ENCODE peak calls at places on chromosome 14, in five cellular contexts. One of them, this sample, is unnamed.

GRCh38 chr14:68796418-68797101 is 3.7 kb upstream of the ZFP36L1 start:
- DNase-seq in SK-N-SH: no peak
- DNase-seq in left lobe of liver: peak
- DNase-seq in AG08395: no peak
- DNase-seq in activated T-cell treated with anti-CD3 and anti-CD28 coated beads, Interleukin-2, amount 50 U/mL, for 48 hours: peak
- DNase-seq in this sample: peak

GRCh38 chr14:101687756-101688546 is 73.6 kb upstream of the PPP2R5C start:
- DNase-seq in SK-N-SH: no peak
- DNase-seq in left lobe of liver: no peak
- DNase-seq in AG08395: no peak
- DNase-seq in activated T-cell treated with anti-CD3 and anti-CD28 coated beads, Interleukin-2, amount 50 U/mL, for 48 hours: no peak
- DNase-seq in this sample: no peak

GRCh38 chr14:55294603-55295002 is 23.4 kb downstream of the FBXO34 start:
- DNase-seq in SK-N-SH: no peak
- DNase-seq in left lobe of liver: no peak
- DNase-seq in AG08395: no peak
- DNase-seq in activated T-cell treated with anti-CD3 and anti-CD28 coated beads, Interleukin-2, amount 50 U/mL, for 48 hours: no peak
- DNase-seq in this sample: no peak

GRCh38 chr14:81313200-81313599 is 86.9 kb downstream of the STON2 start:
- DNase-seq in SK-N-SH: no peak
- DNase-seq in left lobe of liver: no peak
- DNase-seq in AG08395: no peak
- DNase-seq in activated T-cell treated with anti-CD3 and anti-CD28 coated beads, Interleukin-2, amount 50 U/mL, for 48 hours: no peak
- DNase-seq in this sample: no peak

GRCh38 chr14:76696791-76697190 is 64.5 kb upstream of the VASH1 start:
- DNase-seq in SK-N-SH: no peak
- DNase-seq in left lobe of liver: peak
- DNase-seq in AG08395: no peak
- DNase-seq in activated T-cell treated with anti-CD3 and anti-CD28 coated beads, Interleukin-2, amount 50 U/mL, for 48 hours: no peak
- DNase-seq in this sample: no peak

GRCh38 chr14:69133206-69134125 is 19.5 kb downstream of the DCAF5 start:
- DNase-seq in SK-N-SH: peak
- DNase-seq in left lobe of liver: no peak
- DNase-seq in AG08395: peak
- DNase-seq in activated T-cell treated with anti-CD3 and anti-CD28 coated beads, Interleukin-2, amount 50 U/mL, for 48 hours: no peak
- DNase-seq in this sample: peak

GRCh38 chr14:90105756-90106155 is 44.0 kb downstream of the KCNK13 start:
- DNase-seq in SK-N-SH: no peak
- DNase-seq in left lobe of liver: no peak
- DNase-seq in AG08395: no peak
- DNase-seq in activated T-cell treated with anti-CD3 and anti-CD28 coated beads, Interleukin-2, amount 50 U/mL, for 48 hours: no peak
- DNase-seq in this sample: no peak

GRCh38 chr14:41393512-41393911 is 213.2 kb upstream of the LRFN5 start:
- DNase-seq in SK-N-SH: no peak
- DNase-seq in left lobe of liver: no peak
- DNase-seq in AG08395: no peak
- DNase-seq in activated T-cell treated with anti-CD3 and anti-CD28 coated beads, Interleukin-2, amount 50 U/mL, for 48 hours: no peak
- DNase-seq in this sample: no peak

GRCh38 chr14:99648385-99648784 is 3.5 kb downstream of the HHIPL1 start:
- DNase-seq in SK-N-SH: no peak
- DNase-seq in left lobe of liver: no peak
- DNase-seq in AG08395: no peak
- DNase-seq in activated T-cell treated with anti-CD3 and anti-CD28 coated beads, Interleukin-2, amount 50 U/mL, for 48 hours: no peak
- DNase-seq in this sample: no peak

GRCh38 chr14:101736071-101736470 is 25.4 kb upstream of the PPP2R5C start:
- DNase-seq in SK-N-SH: no peak
- DNase-seq in left lobe of liver: no peak
- DNase-seq in AG08395: no peak
- DNase-seq in activated T-cell treated with anti-CD3 and anti-CD28 coated beads, Interleukin-2, amount 50 U/mL, for 48 hours: peak
- DNase-seq in this sample: no peak

GRCh38 chr14:31170411-31170810 is 37.2 kb downstream of the HECTD1 start:
- DNase-seq in SK-N-SH: no peak
- DNase-seq in left lobe of liver: no peak
- DNase-seq in AG08395: no peak
- DNase-seq in activated T-cell treated with anti-CD3 and anti-CD28 coated beads, Interleukin-2, amount 50 U/mL, for 48 hours: no peak
- DNase-seq in this sample: no peak

GRCh38 chr14:100546051-100546443 is 41.2 kb downstream of the BEGAIN start:
- DNase-seq in SK-N-SH: no peak
- DNase-seq in left lobe of liver: no peak
- DNase-seq in AG08395: peak
- DNase-seq in activated T-cell treated with anti-CD3 and anti-CD28 coated beads, Interleukin-2, amount 50 U/mL, for 48 hours: no peak
- DNase-seq in this sample: no peak

GRCh38 chr14:31208546-31209424 is 1.2 kb upstream of the HECTD1 start:
- DNase-seq in SK-N-SH: no peak
- DNase-seq in left lobe of liver: no peak
- DNase-seq in AG08395: no peak
- DNase-seq in activated T-cell treated with anti-CD3 and anti-CD28 coated beads, Interleukin-2, amount 50 U/mL, for 48 hours: peak
- DNase-seq in this sample: no peak

GRCh38 chr14:94119071-94119470 is 8.5 kb downstream of the IFI27 start:
- DNase-seq in SK-N-SH: no peak
- DNase-seq in left lobe of liver: no peak
- DNase-seq in AG08395: no peak
- DNase-seq in activated T-cell treated with anti-CD3 and anti-CD28 coated beads, Interleukin-2, amount 50 U/mL, for 48 hours: no peak
- DNase-seq in this sample: no peak

GRCh38 chr14:33936391-33936790 is 14.5 kb downstream of the EGLN3 start:
- DNase-seq in SK-N-SH: no peak
- DNase-seq in left lobe of liver: no peak
- DNase-seq in AG08395: no peak
- DNase-seq in activated T-cell treated with anti-CD3 and anti-CD28 coated beads, Interleukin-2, amount 50 U/mL, for 48 hours: no peak
- DNase-seq in this sample: no peak